ENCODE peak calls at places on chromosomes 1 and 21, in eight cellular contexts. F is CD4-positive, CD25-positive, alpha-beta regulatory T cell; T is fibroblast of the conjunctiva; J is GM13976; N is CD4-positive, alpha-beta T cell; D is GM12891; Q is psoas muscle; P is mesenchymal stem cell. A is an unnamed sample.

GRCh38 chr1:27598902-27599528 is 4.9 kb downstream of the AHDC1 start:
- DNase-seq in F (no peak), T (peak; percentile 70), J (no peak), N (peak; percentile 49), D (no peak), Q (peak; percentile 82), P (peak; percentile 93), A (peak; percentile 46)

GRCh38 chr1:224182057-224182865 is 779 bp upstream of the DEGS1 start:
- DNase-seq in F (peak; percentile 40), T (no peak), J (peak; percentile 83), N (peak; percentile 60), D (peak; percentile 48), Q (no peak), P (no peak), A (no peak)

GRCh38 chr1:1687846-1688245 is 4.7 kb downstream of the SLC35E2B start:
- DNase-seq in F (no peak), T (no peak), J (peak; percentile 16), N (no peak), D (peak; percentile 4), Q (peak; percentile 4), P (no peak), A (peak; percentile 38)

GRCh38 chr1:185448591-185449186 is 131.6 kb upstream of the IVNS1ABP start:
- DNase-seq in F (no peak), T (no peak), J (no peak), N (no peak), D (no peak), Q (no peak), P (peak; percentile 65), A (no peak)

GRCh38 chr1:28663871-28664470 is 4.6 kb upstream of the GMEB1 start:
- DNase-seq in F (no peak), T (no peak), J (no peak), N (no peak), D (no peak), Q (no peak), P (no peak), A (no peak)

GRCh38 chr21:41947596-41948403 is 6.0 kb downstream of the C2CD2 start:
- DNase-seq in F (no peak), T (no peak), J (no peak), N (no peak), D (no peak), Q (no peak), P (no peak), A (peak; percentile 42)

GRCh38 chr21:33302055-33302454 is 22.7 kb upstream of the IFNAR1 start:
- DNase-seq in F (no peak), T (no peak), J (no peak), N (no peak), D (no peak), Q (no peak), P (no peak), A (no peak)

GRCh38 chr1:22048351-22049192 is 3.9 kb upstream of the CDC42 start:
- DNase-seq in F (no peak), T (no peak), J (no peak), N (no peak), D (no peak), Q (no peak), P (peak; percentile 40), A (no peak)

GRCh38 chr1:154608522-154609294 is 722 bp upstream of the ADAR start:
- DNase-seq in F (peak; percentile 36), T (no peak), J (no peak), N (peak; percentile 56), D (no peak), Q (peak; percentile 66), P (peak; percentile 81), A (peak; percentile 65)

GRCh38 chr21:27954806-27955205 is 987.9 kb upstream of the ADAMTS5 start:
- DNase-seq in F (no peak), T (peak; percentile 77), J (no peak), N (no peak), D (no peak), Q (no peak), P (peak; percentile 94), A (no peak)

GRCh38 chr1:18344755-18345154 is 136.0 kb upstream of the KLHDC7A start:
- DNase-seq in F (no peak), T (no peak), J (no peak), N (no peak), D (no peak), Q (no peak), P (no peak), A (no peak)

GRCh38 chr1:207052736-207053545 is at the start of gene PFKFB2:
- DNase-seq in F (peak; percentile 93), T (peak; percentile 88), J (peak; percentile 94), N (peak; percentile 94), D (peak; percentile 84), Q (peak; percentile 97), P (peak; percentile 99), A (peak; percentile 87)

GRCh38 chr1:204588826-204589225 is 72.6 kb downstream of the MDM4 start:
- DNase-seq in F (no peak), T (no peak), J (no peak), N (no peak), D (no peak), Q (no peak), P (no peak), A (no peak)

GRCh38 chr1:182601416-182601786 is 2.8 kb downstream of the RGS16 start:
- DNase-seq in F (peak; percentile 64), T (peak; percentile 75), J (peak; percentile 82), N (peak; percentile 58), D (no peak), Q (peak; percentile 75), P (peak; percentile 79), A (peak; percentile 56)

GRCh38 chr1:244049969-244050834 is 881 bp upstream of the ZBTB18 start:
- DNase-seq in F (no peak), T (no peak), J (no peak), N (no peak), D (no peak), Q (no peak), P (peak; percentile 35), A (no peak)

GRCh38 chr1:17251246-17251645 is 2.3 kb downstream of the PADI3 start:
- DNase-seq in F (no peak), T (no peak), J (no peak), N (no peak), D (no peak), Q (peak; percentile 4), P (no peak), A (no peak)

GRCh38 chr1:23044035-23044434 is 24.8 kb downstream of the KDM1A start:
- DNase-seq in F (no peak), T (no peak), J (no peak), N (no peak), D (no peak), Q (no peak), P (no peak), A (no peak)

GRCh38 chr1:240658312-240658975 is 46.5 kb upstream of the GREM2 start:
- DNase-seq in F (no peak), T (no peak), J (no peak), N (no peak), D (no peak), Q (no peak), P (no peak), A (no peak)

GRCh38 chr1:115714572-115715141 is 53.9 kb downstream of the CASQ2 start:
- DNase-seq in F (no peak), T (no peak), J (no peak), N (no peak), D (no peak), Q (no peak), P (no peak), A (no peak)

GRCh38 chr1:62401034-62401433 is 35.8 kb upstream of the USP1 start:
- DNase-seq in F (no peak), T (no peak), J (no peak), N (no peak), D (no peak), Q (no peak), P (no peak), A (no peak)

GRCh38 chr1:94122201-94122970 is 1.4 kb upstream of the ABCA4 start:
- DNase-seq in F (no peak), T (no peak), J (no peak), N (no peak), D (no peak), Q (no peak), P (peak; percentile 83), A (no peak)

GRCh38 chr1:33244143-33244808 is 12.0 kb upstream of the ZNF362 start:
- DNase-seq in F (no peak), T (no peak), J (no peak), N (no peak), D (no peak), Q (no peak), P (peak; percentile 66), A (peak; percentile 75)

GRCh38 chr1:75097686-75098085 is 36.5 kb upstream of the LHX8 start:
- DNase-seq in F (no peak), T (peak; percentile 6), J (no peak), N (no peak), D (no peak), Q (no peak), P (no peak), A (peak; percentile 62)

GRCh38 chr1:189992856-189993255 is 484.8 kb downstream of the BRINP3 start:
- DNase-seq in F (no peak), T (no peak), J (no peak), N (no peak), D (no peak), Q (no peak), P (no peak), A (no peak)

A was measured in SJSA1.